ENCODE peak calls at places on chromosome 3, in eight cellular contexts. G is H9, I is IMR-90, C is mesenchymal stem cell, R is MM.1S, N is astrocyte, V is GM23248, O is neuronal stem cell. M is an unnamed sample.

GRCh38 chr3:99240700-99241099 is 339.2 kb upstream of the DCBLD2 start:
- DNase-seq in V (peak; percentile 23), C (no peak), O (peak; percentile 8), I (no peak), N (peak; percentile 24), R (no peak), G (no peak), M (no peak)

GRCh38 chr3:52085883-52086282 is 29.5 kb upstream of the DUSP7 start:
- DNase-seq in C (no peak), I (no peak), R (no peak), O (no peak), N (no peak), G (no peak), V (no peak), M (no peak)

GRCh38 chr3:160921020-160921635 is 165.1 kb downstream of the PPM1L start:
- DNase-seq in C (peak; percentile 59), R (no peak), I (peak; percentile 39), N (peak; percentile 16), G (peak; percentile 36), O (no peak), V (peak; percentile 82), M (peak; percentile 48)

GRCh38 chr3:130772124-130772523 is 25.5 kb upstream of the PIK3R4 start:
- DNase-seq in G (no peak), V (no peak), O (no peak), N (no peak), R (no peak), C (no peak), I (no peak), M (no peak)

GRCh38 chr3:120506828-120507774 is 56.3 kb upstream of the FSTL1 start:
- DNase-seq in G (no peak), O (peak; percentile 15), N (peak; percentile 36), R (no peak), V (peak; percentile 77), I (peak; percentile 60), C (peak; percentile 54), M (peak; percentile 73)

GRCh38 chr3:174295336-174295735 is 563.8 kb upstream of the NAALADL2 start:
- DNase-seq in R (no peak), O (no peak), G (no peak), I (peak; percentile 8), N (no peak), C (no peak), V (no peak), M (no peak)

GRCh38 chr3:131067983-131068382 is 41.3 kb downstream of the NEK11 start:
- DNase-seq in I (no peak), R (peak; percentile 27), V (no peak), G (no peak), O (no peak), C (no peak), N (no peak), M (no peak)

GRCh38 chr3:111236833-111237713 is 165.5 kb downstream of the NECTIN3 start:
- DNase-seq in V (peak; percentile 79), C (no peak), N (peak; percentile 58), O (no peak), R (no peak), G (no peak), I (peak; percentile 52), M (peak; percentile 63)

GRCh38 chr3:170835346-170835745 is 34.6 kb downstream of the RPL22L1 start:
- DNase-seq in C (peak; percentile 21), O (no peak), R (no peak), N (no peak), G (no peak), V (no peak), I (no peak), M (peak; percentile 13)

GRCh38 chr3:150232992-150233451 is 175.1 kb upstream of the TSC22D2 start:
- DNase-seq in R (no peak), N (peak; percentile 81), C (no peak), V (peak; percentile 65), G (no peak), I (peak; percentile 35), O (no peak), M (no peak)

GRCh38 chr3:32154180-32154579 is 47.8 kb downstream of the GPD1L start:
- DNase-seq in I (no peak), G (peak; percentile 53), N (no peak), R (no peak), O (no peak), V (peak; percentile 11), C (peak; percentile 19), M (peak; percentile 54)

GRCh38 chr3:111763101-111763500 is 96.0 kb upstream of the PHLDB2 start:
- DNase-seq in G (no peak), C (peak; percentile 24), V (peak; percentile 20), O (no peak), N (peak; percentile 73), I (no peak), R (no peak), M (no peak)

GRCh38 chr3:8882171-8882593 is 81.1 kb downstream of the RAD18 start:
- DNase-seq in R (no peak), C (no peak), V (no peak), N (no peak), I (no peak), O (no peak), G (peak; percentile 63), M (peak; percentile 96)

GRCh38 chr3:22371592-22372291 is 620.7 kb upstream of the ZNF385D start:
- DNase-seq in I (no peak), V (no peak), O (peak; percentile 15), G (peak; percentile 54), C (no peak), N (no peak), R (no peak), M (peak; percentile 19)

GRCh38 chr3:132394334-132394733 is 23.0 kb upstream of the DNAJC13 start:
- DNase-seq in I (no peak), C (no peak), V (peak; percentile 34), N (peak; percentile 59), R (no peak), G (no peak), O (no peak), M (no peak)

GRCh38 chr3:43014990-43015389 is 35.9 kb downstream of the GASK1A start:
- DNase-seq in R (no peak), I (no peak), V (no peak), N (no peak), G (no peak), O (no peak), C (no peak), M (no peak)

GRCh38 chr3:43015572-43016512 is 36.7 kb downstream of the GASK1A start:
- DNase-seq in I (no peak), V (no peak), C (no peak), R (no peak), G (no peak), O (no peak), N (no peak), M (no peak)

GRCh38 chr3:43017593-43018195 is 38.6 kb downstream of the GASK1A start:
- DNase-seq in R (no peak), G (no peak), C (no peak), O (no peak), V (no peak), N (no peak), I (no peak), M (peak; percentile 19)

GRCh38 chr3:43017038-43017437 is 37.9 kb downstream of the GASK1A start:
- DNase-seq in G (no peak), R (no peak), C (no peak), I (no peak), O (no peak), N (no peak), V (no peak), M (no peak)

DNA sequence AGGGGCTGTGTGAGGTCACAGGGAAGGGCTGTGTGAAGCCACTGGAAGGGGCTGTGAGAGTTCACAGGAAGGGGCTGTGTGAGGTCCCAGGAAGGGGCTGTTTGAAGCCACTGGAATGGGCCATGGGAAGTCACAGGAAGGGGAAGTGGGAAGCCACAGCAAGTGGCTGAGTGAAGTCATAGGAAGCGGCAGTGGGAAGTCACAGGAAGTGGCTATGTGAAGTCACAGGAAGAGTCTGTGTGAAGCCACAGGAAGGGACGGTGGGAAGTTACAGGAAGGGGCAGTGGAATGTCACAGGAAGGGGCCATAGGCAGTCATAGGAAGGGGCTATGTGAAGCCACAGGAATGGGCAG is 37.4 kb downstream of the GASK1A start:
- DNase-seq in V (no peak), R (no peak), G (no peak), C (no peak), O (no peak), I (no peak), N (no peak), M (no peak)
- H3K9ac ChIP-seq in V (no peak overlapping the region), R (no peak overlapping the region), G (no peak overlapping the region), C (no peak overlapping the region), O (no peak overlapping the region), I (no peak overlapping the region), N (no peak overlapping the region), M (no peak overlapping the region)

GRCh38 chr3:14473411-14473891 is 66.7 kb downstream of the GRIP2 start:
- DNase-seq in R (no peak), I (no peak), N (no peak), V (no peak), G (no peak), C (peak; percentile 63), O (no peak), M (no peak)
- H3K27ac ChIP-seq in R (no peak overlapping the region), I (peak overlapping the region; percentile 50), N (peak overlapping the region; percentile 89), V (peak overlapping the region; percentile 95), G (no peak overlapping the region), C (peak overlapping the region; percentile 92), O (no peak overlapping the region), M (no peak overlapping the region)

DNA sequence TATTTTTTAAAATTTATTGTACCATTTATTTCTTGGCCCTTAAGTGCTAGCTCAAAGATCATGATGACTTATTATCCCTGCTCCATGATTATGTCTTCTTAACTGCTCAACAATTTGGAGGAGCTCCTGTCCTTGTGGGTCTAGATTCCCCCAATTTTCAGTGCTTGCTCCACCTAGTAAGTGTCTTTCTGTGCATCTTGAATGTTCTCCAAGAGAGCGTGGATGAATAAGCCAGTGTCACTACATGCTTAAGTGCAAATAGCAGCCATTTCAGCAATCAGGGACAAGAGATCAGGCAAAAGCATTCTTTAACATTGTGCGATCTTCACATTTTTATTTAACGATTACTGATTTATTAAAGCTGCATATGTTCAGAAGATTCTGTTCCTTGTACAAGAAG is 99.4 kb downstream of the ALCAM start:
- DNase-seq in I (no peak), V (peak; percentile 40), O (no peak), N (no peak), C (no peak), G (no peak), R (no peak), M (no peak)
- H3K9ac ChIP-seq in I (no peak overlapping the region), V (peak overlapping the region; percentile 47), O (no peak overlapping the region), N (no peak overlapping the region), C (no peak overlapping the region), G (no peak overlapping the region), R (no peak overlapping the region), M (no peak overlapping the region)

GRCh38 chr3:107522510-107523360 is at the start of gene BBX:
- DNase-seq in G (peak; percentile 93), N (peak; percentile 99), C (peak; percentile 98), I (peak; percentile 97), V (peak; percentile 93), R (peak; percentile 93), O (peak; percentile 91), M (peak; percentile 97)

GRCh38 chr3:107525954-107526305 is 3.2 kb downstream of the BBX start:
- DNase-seq in N (no peak), R (no peak), G (no peak), C (peak; percentile 21), O (no peak), V (no peak), I (no peak), M (no peak)

GRCh38 chr3:107523361-107524213 is 825 bp downstream of the BBX start:
- DNase-seq in I (peak; percentile 33), N (peak; percentile 52), V (peak; percentile 71), R (peak; percentile 50), G (peak; percentile 51), C (peak; percentile 74), O (peak; percentile 51), M (peak; percentile 85)

GRCh38 chr3:107525101-107525953 is 2.6 kb downstream of the BBX start:
- DNase-seq in G (peak; percentile 31), C (peak; percentile 46), V (peak; percentile 67), R (peak; percentile 9), O (peak; percentile 9), I (no peak), N (peak; percentile 4), M (peak; percentile 47)

GRCh38 chr3:107524214-107525100 is 1.7 kb downstream of the BBX start:
- DNase-seq in V (peak; percentile 76), R (peak; percentile 42), O (peak; percentile 37), C (peak; percentile 82), G (peak; percentile 51), I (peak; percentile 51), N (peak; percentile 48), M (peak; percentile 70)
- H3K27ac ChIP-seq in V (peak overlapping the region; percentile 70), R (peak overlapping the region; percentile 68), O (peak overlapping the region; percentile 93), C (peak overlapping the region; percentile 86), G (no peak overlapping the region), I (peak overlapping the region; percentile 91), N (peak overlapping the region; percentile 70), M (peak overlapping the region; percentile 22)

M was measured in mesendoderm.